ENCODE peak calls at places on chromosome 15, in seven cellular contexts. One of them, this sample, is unnamed.

GRCh38 chr15:96329403-96329981 is 1.0 kb upstream of the NR2F2 start:
- DNase-seq in pancreas: no peak
- DNase-seq in upper lobe of right lung: no peak
- DNase-seq in Panc1: no peak
- DNase-seq in heart left ventricle: no peak
- DNase-seq in CD8-positive, alpha-beta T cell: no peak
- DNase-seq in body of pancreas: no peak
- DNase-seq in this sample: no peak

GRCh38 chr15:33926260-33926659 is 42.0 kb upstream of the CHRM5 start:
- DNase-seq in heart left ventricle: no peak
- DNase-seq in CD8-positive, alpha-beta T cell: no peak
- DNase-seq in body of pancreas: no peak
- DNase-seq in Panc1: no peak
- DNase-seq in pancreas: no peak
- DNase-seq in upper lobe of right lung: no peak
- DNase-seq in this sample: no peak

GRCh38 chr15:41914406-41914805 is 20.6 kb upstream of the SPTBN5 start:
- DNase-seq in CD8-positive, alpha-beta T cell: no peak
- DNase-seq in upper lobe of right lung: peak
- DNase-seq in heart left ventricle: no peak
- DNase-seq in body of pancreas: no peak
- DNase-seq in pancreas: no peak
- DNase-seq in Panc1: no peak
- DNase-seq in this sample: no peak

GRCh38 chr15:39432007-39432406 is 148.9 kb upstream of the THBS1 start:
- DNase-seq in Panc1: no peak
- DNase-seq in heart left ventricle: no peak
- DNase-seq in pancreas: no peak
- DNase-seq in upper lobe of right lung: no peak
- DNase-seq in CD8-positive, alpha-beta T cell: no peak
- DNase-seq in body of pancreas: no peak
- DNase-seq in this sample: no peak

GRCh38 chr15:88049509-88049908 is 207.0 kb downstream of the NTRK3 start:
- DNase-seq in CD8-positive, alpha-beta T cell: no peak
- DNase-seq in Panc1: no peak
- DNase-seq in upper lobe of right lung: no peak
- DNase-seq in body of pancreas: no peak
- DNase-seq in pancreas: no peak
- DNase-seq in heart left ventricle: no peak
- DNase-seq in this sample: no peak

GRCh38 chr15:92930776-92931175 is 30.7 kb downstream of the CHD2 start:
- DNase-seq in pancreas: no peak
- DNase-seq in body of pancreas: no peak
- DNase-seq in Panc1: no peak
- DNase-seq in heart left ventricle: no peak
- DNase-seq in CD8-positive, alpha-beta T cell: no peak
- DNase-seq in upper lobe of right lung: no peak
- DNase-seq in this sample: no peak

GRCh38 chr15:65796610-65797012 is 4.5 kb upstream of the DENND4A start:
- DNase-seq in Panc1: no peak
- DNase-seq in body of pancreas: no peak
- DNase-seq in CD8-positive, alpha-beta T cell: no peak
- DNase-seq in upper lobe of right lung: no peak
- DNase-seq in pancreas: no peak
- DNase-seq in heart left ventricle: no peak
- DNase-seq in this sample: no peak

GRCh38 chr15:78915341-78916087 is 29.3 kb downstream of the CTSH start:
- DNase-seq in Panc1: no peak
- DNase-seq in CD8-positive, alpha-beta T cell: no peak
- DNase-seq in heart left ventricle: no peak
- DNase-seq in upper lobe of right lung: peak
- DNase-seq in pancreas: no peak
- DNase-seq in body of pancreas: no peak
- DNase-seq in this sample: peak

GRCh38 chr15:95277266-95277665 is 1045.9 kb downstream of the MCTP2 start:
- DNase-seq in heart left ventricle: no peak
- DNase-seq in pancreas: no peak
- DNase-seq in body of pancreas: no peak
- DNase-seq in upper lobe of right lung: no peak
- DNase-seq in Panc1: no peak
- DNase-seq in CD8-positive, alpha-beta T cell: no peak
- DNase-seq in this sample: no peak

GRCh38 chr15:84915011-84915958 is 30.8 kb downstream of the SLC28A1 start:
- DNase-seq in CD8-positive, alpha-beta T cell: peak
- DNase-seq in Panc1: no peak
- DNase-seq in heart left ventricle: peak
- DNase-seq in pancreas: peak
- DNase-seq in upper lobe of right lung: peak
- DNase-seq in body of pancreas: peak
- DNase-seq in this sample: peak

GRCh38 chr15:88391006-88391405 is 76.2 kb downstream of the MRPL46 start:
- DNase-seq in body of pancreas: no peak
- DNase-seq in CD8-positive, alpha-beta T cell: no peak
- DNase-seq in Panc1: no peak
- DNase-seq in pancreas: no peak
- DNase-seq in upper lobe of right lung: no peak
- DNase-seq in heart left ventricle: no peak
- DNase-seq in this sample: no peak

GRCh38 chr15:75227663-75228280 is 26.1 kb downstream of the C15orf39 start:
- DNase-seq in Panc1: no peak
- DNase-seq in body of pancreas: no peak
- DNase-seq in CD8-positive, alpha-beta T cell: no peak
- DNase-seq in heart left ventricle: no peak
- DNase-seq in upper lobe of right lung: peak
- DNase-seq in pancreas: no peak
- DNase-seq in this sample: peak

GRCh38 chr15:33131880-33132279 is 62.6 kb downstream of the FMN1 start:
- DNase-seq in heart left ventricle: no peak
- DNase-seq in body of pancreas: no peak
- DNase-seq in CD8-positive, alpha-beta T cell: no peak
- DNase-seq in pancreas: no peak
- DNase-seq in upper lobe of right lung: no peak
- DNase-seq in Panc1: no peak
- DNase-seq in this sample: no peak

GRCh38 chr15:74320358-74321247 is 46.8 kb downstream of the CYP11A1 start:
- DNase-seq in upper lobe of right lung: no peak
- DNase-seq in CD8-positive, alpha-beta T cell: no peak
- DNase-seq in body of pancreas: peak
- DNase-seq in heart left ventricle: no peak
- DNase-seq in Panc1: no peak
- DNase-seq in pancreas: peak
- DNase-seq in this sample: peak

DNA sequence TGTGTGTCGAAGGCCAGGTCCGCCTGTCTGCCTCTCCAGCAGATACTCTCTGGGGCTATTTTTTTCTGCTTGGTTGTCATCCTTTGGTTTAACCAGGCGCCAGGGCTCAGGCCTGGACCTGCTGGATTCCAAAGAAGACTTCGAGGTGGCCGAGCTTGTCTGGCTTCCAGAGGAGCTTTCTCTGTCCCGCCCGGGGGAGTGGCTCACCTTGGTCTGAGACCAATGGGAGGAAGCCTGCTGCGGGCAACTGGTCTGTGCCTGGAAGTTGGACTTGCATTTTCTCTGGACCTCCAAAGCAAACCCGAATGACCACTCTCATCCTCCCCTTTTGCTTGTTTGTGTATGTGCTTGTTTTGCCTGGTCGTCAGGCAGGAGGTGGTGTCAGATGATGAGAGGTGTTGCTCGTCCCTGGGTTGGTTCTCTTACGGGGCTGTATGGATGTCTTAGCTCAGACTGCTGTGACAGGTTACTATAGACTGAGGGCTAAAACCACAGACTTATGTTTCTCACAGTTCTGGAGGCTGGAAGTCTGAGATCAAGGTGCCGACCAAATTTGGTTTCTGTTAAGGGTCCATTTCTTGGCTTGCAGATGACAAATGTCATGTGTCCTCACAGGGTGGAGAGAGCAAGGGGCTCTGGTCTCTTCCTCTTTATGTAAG is 19.3 kb downstream of the IGF1R start:
- DNase-seq in pancreas: no peak
- DNase-seq in upper lobe of right lung: no peak
- DNase-seq in CD8-positive, alpha-beta T cell: no peak
- DNase-seq in Panc1: no peak
- DNase-seq in body of pancreas: no peak
- DNase-seq in heart left ventricle: no peak
- DNase-seq in this sample: no peak
- H3K27ac ChIP-seq in pancreas: no peak
- H3K27ac ChIP-seq in upper lobe of right lung: no peak
- H3K27ac ChIP-seq in CD8-positive, alpha-beta T cell: no peak
- H3K27ac ChIP-seq in Panc1: no peak
- H3K27ac ChIP-seq in body of pancreas: no peak
- H3K27ac ChIP-seq in heart left ventricle: peak
- H3K27ac ChIP-seq in this sample: peak

GRCh38 chr15:60720084-60720483 is 241.1 kb upstream of the ICE2 start:
- DNase-seq in CD8-positive, alpha-beta T cell: no peak
- DNase-seq in Panc1: no peak
- DNase-seq in upper lobe of right lung: no peak
- DNase-seq in heart left ventricle: no peak
- DNase-seq in body of pancreas: no peak
- DNase-seq in pancreas: no peak
- DNase-seq in this sample: no peak

GRCh38 chr15:60722328-60723112 is 243.6 kb upstream of the ICE2 start:
- DNase-seq in pancreas: no peak
- DNase-seq in heart left ventricle: no peak
- DNase-seq in CD8-positive, alpha-beta T cell: no peak
- DNase-seq in body of pancreas: no peak
- DNase-seq in upper lobe of right lung: no peak
- DNase-seq in Panc1: no peak
- DNase-seq in this sample: no peak

GRCh38 chr15:60721706-60722105 is 242.8 kb upstream of the ICE2 start:
- DNase-seq in heart left ventricle: no peak
- DNase-seq in Panc1: no peak
- DNase-seq in upper lobe of right lung: no peak
- DNase-seq in body of pancreas: no peak
- DNase-seq in pancreas: no peak
- DNase-seq in CD8-positive, alpha-beta T cell: no peak
- DNase-seq in this sample: no peak

GRCh38 chr15:60721232-60721576 is 242.3 kb upstream of the ICE2 start:
- DNase-seq in pancreas: no peak
- DNase-seq in CD8-positive, alpha-beta T cell: no peak
- DNase-seq in heart left ventricle: no peak
- DNase-seq in body of pancreas: no peak
- DNase-seq in upper lobe of right lung: no peak
- DNase-seq in Panc1: no peak
- DNase-seq in this sample: no peak

DNA sequence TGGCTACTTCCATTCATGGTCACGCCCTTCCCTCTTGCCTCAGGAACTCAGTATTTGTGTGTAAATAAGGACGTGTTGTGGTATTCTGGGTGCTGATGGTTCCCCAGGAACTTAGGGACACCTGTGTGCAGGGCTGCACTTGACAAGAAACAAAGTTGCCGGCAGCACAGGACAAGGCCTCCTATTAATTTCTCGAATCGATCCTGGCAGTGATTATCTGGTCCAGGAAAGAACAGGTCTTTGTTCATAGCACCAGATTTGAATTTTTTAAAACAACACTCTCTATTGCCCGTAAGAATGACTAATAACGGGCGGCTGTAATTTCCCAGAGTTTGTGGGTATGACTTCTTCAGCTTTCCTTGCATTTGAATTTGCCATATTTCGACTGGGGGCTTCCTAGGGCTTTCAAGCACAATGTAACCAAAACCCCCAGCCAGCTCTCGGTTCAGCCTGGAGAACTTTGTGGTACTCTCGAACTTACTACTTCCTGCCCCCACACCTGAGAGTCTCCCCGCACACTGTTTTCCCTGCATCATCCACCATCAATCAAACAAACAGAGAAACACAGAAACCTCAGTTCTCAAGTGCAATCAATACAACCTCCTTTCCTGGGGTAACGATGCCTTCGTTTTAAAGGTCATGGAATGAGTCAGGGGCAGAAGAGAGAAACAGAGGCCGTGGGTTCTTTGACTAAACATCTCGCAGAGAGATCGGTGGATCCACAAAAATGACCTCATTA is 241.7 kb upstream of the ICE2 start:
- DNase-seq in heart left ventricle: no peak
- DNase-seq in upper lobe of right lung: no peak
- DNase-seq in CD8-positive, alpha-beta T cell: peak
- DNase-seq in Panc1: no peak
- DNase-seq in pancreas: peak
- DNase-seq in body of pancreas: no peak
- DNase-seq in this sample: no peak
- H3K4me3 ChIP-seq in heart left ventricle: no peak
- H3K4me3 ChIP-seq in upper lobe of right lung: no peak
- H3K4me3 ChIP-seq in CD8-positive, alpha-beta T cell: peak
- H3K4me3 ChIP-seq in Panc1: no peak
- H3K4me3 ChIP-seq in pancreas: no peak
- H3K4me3 ChIP-seq in body of pancreas: no peak
- H3K4me3 ChIP-seq in this sample: no peak

GRCh38 chr15:101434032-101434920 is 55.2 kb downstream of the PCSK6 start:
- DNase-seq in body of pancreas: no peak
- DNase-seq in Panc1: no peak
- DNase-seq in upper lobe of right lung: no peak
- DNase-seq in pancreas: no peak
- DNase-seq in heart left ventricle: no peak
- DNase-seq in CD8-positive, alpha-beta T cell: no peak
- DNase-seq in this sample: no peak
- H3K27ac ChIP-seq in body of pancreas: no peak
- H3K27ac ChIP-seq in Panc1: no peak
- H3K27ac ChIP-seq in upper lobe of right lung: no peak
- H3K27ac ChIP-seq in pancreas: no peak
- H3K27ac ChIP-seq in heart left ventricle: no peak
- H3K27ac ChIP-seq in CD8-positive, alpha-beta T cell: no peak
- H3K27ac ChIP-seq in this sample: no peak

GRCh38 chr15:98721166-98721565 is 72.8 kb downstream of the IGF1R start:
- DNase-seq in heart left ventricle: no peak
- DNase-seq in CD8-positive, alpha-beta T cell: no peak
- DNase-seq in upper lobe of right lung: no peak
- DNase-seq in pancreas: no peak
- DNase-seq in Panc1: no peak
- DNase-seq in body of pancreas: no peak
- DNase-seq in this sample: no peak

GRCh38 chr15:98719169-98719515 is 70.8 kb downstream of the IGF1R start:
- DNase-seq in heart left ventricle: no peak
- DNase-seq in CD8-positive, alpha-beta T cell: no peak
- DNase-seq in pancreas: no peak
- DNase-seq in body of pancreas: no peak
- DNase-seq in upper lobe of right lung: no peak
- DNase-seq in Panc1: no peak
- DNase-seq in this sample: no peak

GRCh38 chr15:98722209-98722608 is 73.9 kb downstream of the IGF1R start:
- DNase-seq in upper lobe of right lung: no peak
- DNase-seq in body of pancreas: no peak
- DNase-seq in heart left ventricle: no peak
- DNase-seq in Panc1: no peak
- DNase-seq in pancreas: no peak
- DNase-seq in CD8-positive, alpha-beta T cell: no peak
- DNase-seq in this sample: no peak

GRCh38 chr15:98720036-98720435 is 71.7 kb downstream of the IGF1R start:
- DNase-seq in body of pancreas: no peak
- DNase-seq in upper lobe of right lung: no peak
- DNase-seq in CD8-positive, alpha-beta T cell: no peak
- DNase-seq in Panc1: no peak
- DNase-seq in heart left ventricle: no peak
- DNase-seq in pancreas: no peak
- DNase-seq in this sample: no peak

DNA sequence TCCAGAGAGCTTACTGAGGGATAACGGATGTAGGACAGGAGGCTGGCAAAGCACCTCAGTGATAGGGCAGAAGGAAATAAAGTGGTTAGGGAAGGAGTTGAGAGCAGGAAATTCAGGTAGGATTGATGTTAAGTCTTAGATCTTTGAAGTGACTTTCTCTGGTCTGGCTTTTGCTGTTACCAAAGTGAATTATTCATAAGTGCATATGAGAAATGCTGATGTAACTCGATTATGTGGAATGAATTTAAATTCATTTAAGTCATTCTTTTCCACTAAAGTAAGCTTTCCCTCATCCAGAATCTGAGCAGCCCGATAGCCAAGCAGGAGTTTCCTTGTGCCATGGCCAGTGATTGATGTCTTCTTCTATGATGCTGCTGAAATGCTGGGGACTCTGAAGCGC is 72.2 kb downstream of the IGF1R start:
- DNase-seq in heart left ventricle: no peak
- DNase-seq in pancreas: no peak
- DNase-seq in upper lobe of right lung: no peak
- DNase-seq in CD8-positive, alpha-beta T cell: no peak
- DNase-seq in Panc1: no peak
- DNase-seq in body of pancreas: no peak
- DNase-seq in this sample: no peak
- H3K4me3 ChIP-seq in heart left ventricle: no peak
- H3K4me3 ChIP-seq in pancreas: no peak
- H3K4me3 ChIP-seq in upper lobe of right lung: no peak
- H3K4me3 ChIP-seq in CD8-positive, alpha-beta T cell: no peak
- H3K4me3 ChIP-seq in Panc1: no peak
- H3K4me3 ChIP-seq in body of pancreas: no peak
- H3K4me3 ChIP-seq in this sample: no peak